ENCODE peak calls at places on chromosomes 2 and 18, in seven cellular contexts. M is HepG2, G is SK-N-SH, W is IMR-90, Y is H1, H is GM12878, C is K562. S is an unnamed sample. For H3K27me3, the result is how much of the 10 kb centered on the place peaks cover.

GRCh38 chr2:134375935-134376334 is 122.1 kb downstream of the MGAT5 start:
- DNase-seq in M (peak), G (peak), W (peak), Y (no peak), H (no peak), C (no peak), S (no peak)

GRCh38 chr2:71995067-71995665 is 152.5 kb downstream of the CYP26B1 start:
- DNase-seq in M (peak), G (peak), W (peak), Y (no peak), H (no peak), C (peak), S (peak)

GRCh38 chr2:113692698-113693428 is 63.6 kb downstream of the SLC35F5 start:
- DNase-seq in M (no peak), G (no peak), W (no peak), Y (no peak), H (peak), C (no peak), S (no peak)

GRCh38 chr2:127508025-127508620 is 18.2 kb downstream of the IWS1 start:
- DNase-seq in M (no peak), G (no peak), W (peak), Y (no peak), H (no peak), C (no peak), S (no peak)

GRCh38 chr2:55620123-55620779 is 2.8 kb upstream of the PPP4R3B start:
- DNase-seq in M (peak), G (peak), W (peak), Y (no peak), H (no peak), C (peak), S (no peak)

GRCh38 chr2:15354596-15355359 is 206.4 kb downstream of the NBAS start:
- DNase-seq in M (no peak), G (no peak), W (no peak), Y (no peak), H (no peak), C (no peak), S (no peak)

GRCh38 chr18:1806884-1807615 is 764.3 kb downstream of the METTL4 start:
- DNase-seq in M (no peak), G (no peak), W (no peak), Y (no peak), H (no peak), C (no peak), S (no peak)

GRCh38 chr2:1995987-1996386 is 251.7 kb upstream of the PXDN start:
- DNase-seq in M (no peak), G (no peak), W (no peak), Y (no peak), H (no peak), C (no peak), S (no peak)

GRCh38 chr2:127226520-127227263 is 6.6 kb upstream of the CYP27C1 start:
- DNase-seq in M (peak), G (no peak), W (peak), Y (no peak), H (peak), C (no peak), S (peak)

GRCh38 chr2:241808701-241809382 is at the start of gene NEU4:
- DNase-seq in M (peak), G (peak), W (no peak), Y (peak), H (no peak), C (no peak), S (no peak)
- TF ChIP-seq RAD21 in M (no peak), G (no peak), W (no peak), Y (no peak), H (no peak), C (no peak), S (no peak)

GRCh38 chr2:70895249-70895648 is 40.5 kb upstream of the ATP6V1B1 start:
- DNase-seq in M (no peak), G (peak), W (no peak), Y (no peak), H (no peak), C (peak), S (no peak)

GRCh38 chr2:70897203-70897976 is 38.3 kb upstream of the ATP6V1B1 start:
- DNase-seq in M (no peak), G (no peak), W (no peak), Y (peak), H (no peak), C (no peak), S (no peak)

GRCh38 chr2:70897977-70898226 is 37.8 kb upstream of the ATP6V1B1 start:
- DNase-seq in M (no peak), G (peak), W (no peak), Y (no peak), H (no peak), C (no peak), S (no peak)

GRCh38 chr2:70895998-70896764 is 39.5 kb upstream of the ATP6V1B1 start:
- DNase-seq in M (no peak), G (peak), W (no peak), Y (no peak), H (no peak), C (no peak), S (no peak)

DNA sequence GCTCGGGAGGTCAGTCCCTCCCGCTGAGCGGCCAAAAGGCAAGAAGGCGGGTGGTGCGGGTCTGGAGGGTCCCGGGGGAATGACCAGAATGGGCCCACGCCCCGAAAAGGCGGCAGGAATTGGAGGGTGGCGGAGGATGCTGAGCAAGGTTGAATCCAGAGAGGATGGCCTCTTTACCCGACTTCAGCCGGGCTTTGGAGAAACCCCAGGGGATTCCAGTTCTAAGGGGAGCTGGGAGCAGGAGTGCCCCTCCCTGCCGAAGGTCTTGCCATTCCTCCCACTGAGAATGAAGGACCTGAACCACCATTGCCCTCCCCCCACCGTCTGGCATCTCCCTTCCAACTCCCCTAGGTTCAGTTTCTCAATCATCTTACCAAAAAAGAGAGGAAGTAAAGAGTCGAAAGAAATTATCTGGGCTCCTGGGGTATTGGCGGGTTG is 38.9 kb upstream of the ATP6V1B1 start:
- DNase-seq in M (no peak), G (no peak), W (no peak), Y (no peak), H (no peak), C (no peak), S (no peak)
- H3K27me3 ChIP-seq in M (half or more), G (under half), W (half or more), Y (half or more), H (under half), C (half or more), S (under half)

DNA sequence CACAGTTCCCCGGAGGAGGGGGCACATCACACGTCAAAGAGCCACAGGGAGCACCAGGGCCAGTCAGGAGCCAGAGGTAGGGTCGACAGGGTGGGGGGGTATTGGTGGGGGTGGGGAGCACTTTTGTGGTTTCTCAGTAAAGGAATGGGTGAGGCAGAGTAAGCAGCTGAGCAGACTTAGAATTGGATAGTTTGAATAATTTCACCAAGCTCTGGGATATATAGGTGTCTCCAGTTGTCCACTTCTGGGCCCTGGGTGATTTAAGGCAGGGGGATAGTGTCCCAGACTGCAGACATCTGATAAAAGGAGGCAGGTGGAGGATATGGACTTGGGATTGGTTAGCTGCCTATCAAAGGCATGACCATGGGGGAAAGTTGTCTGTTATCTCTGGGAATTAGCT is 373.0 kb upstream of the ST6GAL2 start:
- DNase-seq in M (no peak), G (no peak), W (no peak), Y (no peak), H (no peak), C (no peak), S (no peak)
- H3K27ac ChIP-seq in M (no peak), G (no peak), W (no peak), Y (no peak), H (no peak), C (no peak), S (no peak)

DNA sequence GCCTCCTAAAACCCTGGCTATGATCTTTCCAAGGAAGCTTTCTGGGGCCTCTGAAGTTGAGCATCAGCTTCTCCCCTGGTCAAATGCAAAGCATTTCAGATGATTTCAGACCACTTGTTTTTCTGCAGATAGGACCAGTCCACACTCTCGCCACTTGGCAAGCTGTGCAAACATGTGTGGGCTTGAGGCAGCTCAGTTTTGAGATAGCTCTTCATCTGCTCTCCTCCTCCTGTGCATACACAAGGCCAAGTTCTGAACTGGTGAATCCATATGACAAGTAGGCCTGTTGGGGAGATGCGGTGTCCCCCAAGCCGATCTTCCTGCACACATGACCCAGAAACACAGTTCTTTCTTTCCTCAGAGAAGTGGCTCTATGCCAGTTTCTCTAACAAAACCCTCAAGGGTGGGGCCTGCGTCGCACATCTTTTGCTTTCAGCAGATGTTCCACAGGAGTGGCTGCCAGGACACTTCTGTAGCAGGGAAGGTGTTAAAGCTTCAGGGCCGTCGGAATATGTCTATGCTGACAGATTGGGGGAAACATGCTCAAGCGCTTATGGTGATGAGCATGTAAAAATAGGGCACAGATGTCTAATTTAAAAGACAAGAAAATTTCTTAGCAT is 1055.8 kb upstream of the KLHL29 start:
- DNase-seq in M (no peak), G (no peak), W (no peak), Y (no peak), H (no peak), C (no peak), S (no peak)
- TF ChIP-seq RAD21 in M (no peak), G (no peak), W (no peak), Y (no peak), H (no peak), C (no peak), S (no peak)

DNA sequence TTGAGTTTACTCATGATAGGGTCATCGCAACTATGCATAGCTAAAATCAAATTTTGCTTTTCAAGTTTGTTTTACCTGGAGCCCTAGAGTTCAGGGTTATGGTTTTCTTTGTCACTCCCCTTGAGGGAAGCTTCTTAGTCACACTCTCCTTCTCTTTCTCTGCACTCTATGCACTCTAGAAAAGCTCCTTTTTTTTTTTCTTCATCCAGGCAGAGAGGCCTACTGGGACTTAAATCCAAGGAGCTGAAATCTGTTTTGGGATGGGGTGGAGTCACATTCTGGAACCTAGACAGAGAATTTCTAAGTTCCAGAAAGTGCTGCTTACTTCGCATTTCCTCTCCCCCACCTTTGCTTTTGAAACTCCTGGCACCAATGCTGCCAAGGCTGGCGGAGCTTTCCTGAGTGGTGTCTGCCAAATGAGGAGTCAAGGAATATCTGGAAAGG is 19.1 kb upstream of the IL18R1 start:
- DNase-seq in M (no peak), G (no peak), W (peak), Y (no peak), H (no peak), C (no peak), S (no peak)
- H3K27me3 ChIP-seq in M (under half), G (under half), W (under half), Y (under half), H (under half), C (under half), S (under half)

GRCh38 chr2:184597996-184598312 is 375 bp upstream of the ZNF804A start:
- DNase-seq in M (no peak), G (no peak), W (peak), Y (no peak), H (no peak), C (no peak), S (no peak)

GRCh38 chr2:184596819-184597411 is 1.4 kb upstream of the ZNF804A start:
- DNase-seq in M (peak), G (no peak), W (peak), Y (no peak), H (no peak), C (no peak), S (peak)

GRCh38 chr2:184599054-184599874 is 935 bp downstream of the ZNF804A start:
- DNase-seq in M (no peak), G (peak), W (peak), Y (no peak), H (no peak), C (no peak), S (peak)

GRCh38 chr2:184598313-184599053 is at the start of gene ZNF804A:
- DNase-seq in M (no peak), G (peak), W (peak), Y (peak), H (peak), C (peak), S (no peak)

DNA sequence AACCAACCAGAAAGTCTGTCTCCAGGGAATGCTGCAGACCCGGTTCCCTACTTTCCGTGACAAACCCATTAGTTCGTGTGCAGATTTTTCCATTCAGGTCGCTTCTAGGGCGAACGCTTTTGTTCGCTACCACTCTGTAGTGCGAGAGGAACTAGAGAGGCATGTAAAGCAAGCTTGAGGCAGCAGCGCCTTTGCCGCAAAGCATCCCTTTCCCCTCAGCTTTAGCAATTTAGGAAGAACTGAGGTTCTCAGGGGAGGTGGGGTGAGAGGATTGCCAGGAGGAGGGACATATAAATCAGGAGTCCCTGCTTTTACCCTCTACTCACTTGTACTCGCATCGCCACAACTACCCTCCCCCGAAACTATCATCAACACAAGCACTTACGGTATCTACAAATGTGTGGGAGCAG is 753 bp upstream of the ZNF804A start:
- DNase-seq in M (no peak), G (peak), W (peak), Y (peak), H (no peak), C (no peak), S (peak)
- H3K27ac ChIP-seq in M (no peak), G (no peak), W (peak), Y (no peak), H (no peak), C (no peak), S (peak)

GRCh38 chr18:46335551-46336059 is 231.4 kb downstream of the HAUS1 start:
- DNase-seq in M (no peak), G (peak), W (no peak), Y (peak), H (no peak), C (no peak), S (no peak)
- TF ChIP-seq RAD21 in M (no peak), G (no peak), W (no peak), Y (no peak), H (no peak), C (no peak), S (no peak)

GRCh38 chr2:172090947-172091625 is 5.8 kb downstream of the DLX1 start:
- DNase-seq in M (no peak), G (peak), W (no peak), Y (peak), H (no peak), C (no peak), S (no peak)

GRCh38 chr2:172094319-172095145 is 8.2 kb downstream of the DLX2 start:
- DNase-seq in M (no peak), G (peak), W (no peak), Y (peak), H (no peak), C (no peak), S (no peak)

GRCh38 chr2:172093416-172094318 is 8.4 kb downstream of the DLX1 start:
- DNase-seq in M (no peak), G (peak), W (no peak), Y (no peak), H (no peak), C (no peak), S (no peak)

GRCh38 chr2:172091626-172092566 is 6.6 kb downstream of the DLX1 start:
- DNase-seq in M (no peak), G (peak), W (no peak), Y (no peak), H (no peak), C (no peak), S (no peak)

DNA sequence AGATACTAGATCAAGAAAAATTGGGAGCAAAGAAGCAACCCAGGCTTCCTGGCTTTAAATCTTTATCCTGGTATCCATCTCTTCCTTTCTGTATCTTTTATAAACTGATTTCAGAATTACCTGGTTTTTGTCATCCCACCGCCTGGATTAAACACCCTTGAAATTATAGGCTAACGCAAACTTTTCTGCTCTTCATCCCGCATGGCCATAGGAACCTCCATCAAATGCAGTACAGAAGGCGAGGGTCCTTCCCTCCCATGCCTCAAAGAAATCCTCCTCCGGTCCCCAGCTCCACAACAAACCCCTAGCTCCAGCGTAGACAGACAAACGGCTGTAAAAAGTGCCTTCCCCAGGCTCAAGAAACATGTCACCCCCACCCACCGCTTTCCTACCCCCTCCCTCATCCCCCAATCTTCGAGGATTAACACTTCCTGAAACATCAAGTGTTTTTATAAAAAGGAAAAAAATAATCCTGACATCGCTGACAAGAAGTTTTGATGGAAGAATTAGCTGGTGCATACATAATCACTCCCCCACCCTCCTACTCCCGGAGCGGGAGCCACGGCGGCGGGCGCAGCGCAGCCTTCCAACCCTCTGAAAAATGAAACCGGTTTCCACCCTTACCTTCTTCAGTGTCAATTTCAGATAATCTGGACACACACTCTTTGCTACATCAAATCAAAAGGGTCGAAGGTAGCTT is 7.6 kb downstream of the DLX1 start:
- DNase-seq in M (no peak), G (peak), W (no peak), Y (peak), H (no peak), C (peak), S (no peak)
- H3K27me3 ChIP-seq in M (half or more), G (half or more), W (half or more), Y (half or more), H (under half), C (under half), S (under half)

DNA sequence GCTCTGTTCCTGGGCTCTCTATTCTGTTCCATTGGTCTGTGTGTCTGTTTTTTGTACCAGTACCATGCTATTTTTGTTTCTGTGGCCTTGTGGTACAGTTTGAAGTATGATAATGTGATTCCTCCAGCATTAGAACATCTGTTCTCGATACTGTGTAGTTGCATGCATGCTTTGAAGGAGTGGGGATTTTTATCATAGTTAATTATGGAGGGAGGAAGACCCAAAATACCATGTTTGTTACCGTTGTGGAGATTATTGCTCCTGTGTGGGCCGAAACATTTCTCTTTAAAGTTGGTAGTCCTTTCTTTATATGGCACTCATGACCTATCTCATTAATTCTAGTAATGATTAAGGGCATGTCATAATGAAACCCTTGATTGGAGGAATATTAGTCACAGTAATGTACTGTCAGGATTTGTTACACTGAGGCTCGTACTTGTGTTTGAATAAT is 87.6 kb downstream of the TTC27 start:
- DNase-seq in M (no peak), G (no peak), W (peak), Y (no peak), H (peak), C (no peak), S (no peak)
- H3K27ac ChIP-seq in M (no peak), G (peak), W (no peak), Y (no peak), H (peak), C (no peak), S (no peak)

S was measured in HCT116.